ENCODE peak calls at places on chromosomes 4 and X, in nine cellular contexts. W is endodermal cell, V is K562, E is epithelial cell of esophagus, K is WTC11, O is fibroblast of the aortic adventitia, Y is IMR-90, P is Calu3, A is dorsolateral prefrontal cortex. M is an unnamed sample.

GRCh38 chrX:71650333-71650969 is 16.9 kb upstream of the LOC101059915 start:
- DNase-seq in W (no peak), V (no peak), E (no peak), K (no peak), O (no peak), Y (no peak), P (no peak), A (no peak), M (no peak)

GRCh38 chr4:14928035-14928434 is 74.2 kb upstream of the CPEB2 start:
- DNase-seq in W (no peak), V (no peak), E (no peak), K (no peak), O (no peak), Y (no peak), P (no peak), A (no peak), M (no peak)

GRCh38 chr4:79759793-79760192 is 313.2 kb downstream of the ANTXR2 start:
- DNase-seq in W (no peak), V (no peak), E (no peak), K (no peak), O (no peak), Y (no peak), P (no peak), A (no peak), M (no peak)

GRCh38 chrX:9318761-9319160 is 146.1 kb upstream of the TBL1X start:
- DNase-seq in W (no peak), V (no peak), E (no peak), K (no peak), O (no peak), Y (no peak), P (no peak), A (no peak), M (no peak)

GRCh38 chr4:39353478-39354177 is 12.5 kb downstream of the RFC1 start:
- DNase-seq in W (no peak), V (no peak), E (peak), K (no peak), O (peak), Y (peak), P (no peak), A (no peak), M (no peak)

GRCh38 chr4:19521151-19521550 is 730.6 kb upstream of the SLIT2 start:
- DNase-seq in W (no peak), V (no peak), E (no peak), K (no peak), O (no peak), Y (no peak), P (no peak), A (no peak), M (no peak)

GRCh38 chrX:121333942-121334341 is 286.5 kb downstream of the GLUD2 start:
- DNase-seq in W (no peak), V (no peak), E (peak), K (no peak), O (no peak), Y (no peak), P (no peak), A (no peak), M (no peak)

GRCh38 chr4:1356181-1356998 is 9.4 kb downstream of the UVSSA start:
- DNase-seq in W (peak), V (peak), E (peak), K (peak), O (peak), Y (peak), P (peak), A (no peak), M (peak)

GRCh38 chrX:149618871-149619270 is 12.7 kb downstream of the TMEM185A start:
- DNase-seq in W (no peak), V (no peak), E (no peak), K (no peak), O (no peak), Y (no peak), P (no peak), A (no peak), M (no peak)

GRCh38 chrX:47579537-47579936 is 2.7 kb upstream of the TIMP1 start:
- DNase-seq in W (no peak), V (peak), E (peak), K (no peak), O (peak), Y (peak), P (no peak), A (no peak), M (no peak)

GRCh38 chr4:8745828-8746225 is 125.8 kb downstream of the HMX1 start:
- DNase-seq in W (peak), V (no peak), E (no peak), K (no peak), O (no peak), Y (no peak), P (no peak), A (no peak), M (no peak)

GRCh38 chrX:1108451-1109445 is 103.7 kb downstream of the CRLF2 start:
- DNase-seq in W (peak), V (no peak), E (no peak), K (peak), O (no peak), Y (no peak), P (no peak), A (no peak), M (no peak)

GRCh38 chr4:174173360-174173759 is 110.1 kb downstream of the FBXO8 start:
- DNase-seq in W (no peak), V (no peak), E (no peak), K (no peak), O (peak), Y (no peak), P (no peak), A (no peak), M (no peak)

GRCh38 chrX:9430346-9430745 is 34.5 kb upstream of the TBL1X start:
- DNase-seq in W (no peak), V (no peak), E (no peak), K (no peak), O (no peak), Y (no peak), P (no peak), A (no peak), M (no peak)

GRCh38 chr4:86856896-86857295 is 7.7 kb upstream of the SLC10A6 start:
- DNase-seq in W (no peak), V (no peak), E (no peak), K (no peak), O (no peak), Y (no peak), P (no peak), A (no peak), M (no peak)

GRCh38 chr4:108159845-108160244 is 8.9 kb downstream of the LEF1 start:
- DNase-seq in W (no peak), V (no peak), E (no peak), K (no peak), O (no peak), Y (no peak), P (no peak), A (no peak), M (no peak)

GRCh38 chrX:57741107-57741506 is 61.0 kb upstream of the NLRP2B start:
- DNase-seq in W (no peak), V (no peak), E (no peak), K (no peak), O (no peak), Y (no peak), P (no peak), A (no peak), M (no peak)

GRCh38 chr4:113637363-113637762 is 124.2 kb downstream of the CAMK2D start:
- DNase-seq in W (no peak), V (no peak), E (no peak), K (no peak), O (peak), Y (peak), P (no peak), A (no peak), M (no peak)

GRCh38 chrX:18351774-18352173 is 2.7 kb downstream of the SCML2 start:
- DNase-seq in W (no peak), V (no peak), E (no peak), K (no peak), O (no peak), Y (no peak), P (no peak), A (no peak), M (no peak)

GRCh38 chrX:78527818-78528217 is 131.3 kb downstream of the RTL3 start:
- DNase-seq in W (no peak), V (no peak), E (no peak), K (no peak), O (no peak), Y (no peak), P (no peak), A (no peak), M (no peak)

GRCh38 chr4:67545996-67546356 is 673 bp upstream of the CENPC start:
- DNase-seq in W (no peak), V (no peak), E (no peak), K (no peak), O (no peak), Y (no peak), P (no peak), A (no peak), M (no peak)

GRCh38 chr4:128573781-128574508 is 235.6 kb upstream of the JADE1 start:
- DNase-seq in W (no peak), V (no peak), E (peak), K (no peak), O (peak), Y (peak), P (no peak), A (no peak), M (no peak)

GRCh38 chr4:106971586-106971985 is 64.5 kb downstream of the DKK2 start:
- DNase-seq in W (no peak), V (no peak), E (no peak), K (no peak), O (no peak), Y (no peak), P (no peak), A (no peak), M (no peak)

GRCh38 chr4:40672528-40673522 is 43.2 kb upstream of the RBM47 start:
- DNase-seq in W (peak), V (no peak), E (peak), K (peak), O (peak), Y (peak), P (peak), A (no peak), M (no peak)

GRCh38 chrX:130378008-130378669 is 7.3 kb downstream of the GPR119 start:
- DNase-seq in W (no peak), V (no peak), E (no peak), K (no peak), O (no peak), Y (no peak), P (no peak), A (no peak), M (no peak)

GRCh38 chrX:8358302-8358701 is 106.3 kb upstream of the VCX3B start:
- DNase-seq in W (no peak), V (no peak), E (no peak), K (no peak), O (no peak), Y (no peak), P (no peak), A (no peak), M (no peak)

GRCh38 chrX:72003811-72004750 is 93.4 kb downstream of the NHSL2 start:
- DNase-seq in W (peak), V (no peak), E (no peak), K (peak), O (peak), Y (no peak), P (peak), A (no peak), M (no peak)

GRCh38 chrX:51837926-51838325 is 55.5 kb upstream of the MAGED1 start:
- DNase-seq in W (no peak), V (no peak), E (peak), K (no peak), O (peak), Y (peak), P (peak), A (no peak), M (peak)

GRCh38 chr4:184287697-184288255 is 70.1 kb upstream of the ENPP6 start:
- DNase-seq in W (peak), V (no peak), E (peak), K (no peak), O (peak), Y (peak), P (peak), A (no peak), M (no peak)

GRCh38 chr4:153064571-153064970 is 128.4 kb downstream of the FHDC1 start:
- DNase-seq in W (peak), V (no peak), E (no peak), K (peak), O (no peak), Y (no peak), P (no peak), A (no peak), M (no peak)

GRCh38 chr4:60683357-60683756 is 516.8 kb upstream of the ADGRL3 start:
- DNase-seq in W (no peak), V (no peak), E (peak), K (no peak), O (peak), Y (peak), P (no peak), A (no peak), M (no peak)

GRCh38 chr4:150722908-150723362 is 141.0 kb downstream of the MAB21L2 start:
- DNase-seq in W (peak), V (no peak), E (peak), K (no peak), O (peak), Y (no peak), P (peak), A (no peak), M (peak)

GRCh38 chrX:88170528-88170927 is 576.5 kb upstream of the CPXCR1 start:
- DNase-seq in W (no peak), V (no peak), E (no peak), K (no peak), O (no peak), Y (no peak), P (no peak), A (no peak), M (no peak)
- TF ChIP-seq CTCF in W (no peak), V (no peak), E (no peak), K (no peak), O (no peak), Y (no peak), P (no peak), A (no peak), M (no peak)

DNA sequence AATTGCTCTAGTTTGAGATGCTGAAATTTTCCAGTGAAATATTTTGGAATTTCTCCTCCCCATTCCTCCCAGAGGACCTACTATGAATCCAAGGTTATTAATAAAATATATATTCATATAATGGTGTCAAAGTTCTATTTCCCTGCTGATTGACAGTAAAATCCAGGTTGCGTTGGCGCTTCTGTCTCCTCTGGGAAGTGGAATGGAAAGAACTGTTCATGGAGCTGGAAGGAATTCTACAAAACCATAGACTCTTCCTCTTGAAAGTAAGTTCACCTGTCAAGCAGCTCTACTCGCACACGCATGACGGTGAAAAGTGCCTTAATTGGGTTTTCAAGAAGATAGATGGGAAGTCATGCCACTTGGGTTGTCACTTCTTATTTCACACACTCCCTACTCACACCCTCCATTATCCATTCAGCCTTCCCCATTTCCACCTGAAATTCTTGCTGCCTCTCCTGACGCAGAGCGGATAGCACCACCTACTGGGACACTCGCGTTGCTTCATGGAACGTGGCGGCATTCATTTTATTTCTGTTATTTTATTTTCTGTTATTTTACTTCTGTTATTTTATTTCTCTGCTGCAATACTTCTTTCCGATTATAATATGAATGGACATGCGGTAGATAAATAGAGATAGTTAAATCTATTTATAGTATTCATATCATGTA is 351.5 kb downstream of the NLGN4X start:
- DNase-seq in W (peak), V (no peak), E (peak), K (peak), O (no peak), Y (no peak), P (no peak), A (no peak), M (no peak)
- TF ChIP-seq CTCF in W (peak), V (no peak), E (peak), K (peak), O (no peak), Y (no peak), P (no peak), A (peak), M (no peak)

DNA sequence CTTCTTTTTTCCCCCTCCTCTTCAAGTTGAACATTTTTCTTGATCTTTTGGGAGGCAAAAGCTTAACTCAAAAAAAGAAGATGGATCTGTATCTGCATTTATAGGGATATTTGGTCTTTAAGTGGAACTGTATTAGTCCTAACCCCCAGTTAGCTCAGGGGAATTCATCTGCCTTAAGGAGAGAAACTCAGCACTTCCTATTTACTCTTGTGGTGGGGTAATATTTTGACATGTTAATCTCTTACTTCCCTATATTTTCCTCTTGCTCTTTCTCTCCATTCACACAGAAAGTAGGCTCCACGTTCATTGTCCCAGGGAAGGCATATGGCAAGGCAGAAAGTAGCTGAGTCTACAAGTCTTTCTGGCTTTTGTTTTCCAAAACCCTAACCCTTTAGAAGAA is 5.3 kb downstream of the LRRC66 start:
- DNase-seq in W (no peak), V (no peak), E (no peak), K (no peak), O (no peak), Y (no peak), P (no peak), A (no peak), M (no peak)
- TF ChIP-seq CTCF in W (no peak), V (no peak), E (no peak), K (no peak), O (no peak), Y (no peak), P (no peak), A (no peak), M (no peak)

GRCh38 chrX:104372547-104372946 is 117.8 kb upstream of the ESX1 start:
- DNase-seq in W (no peak), V (no peak), E (no peak), K (no peak), O (no peak), Y (no peak), P (no peak), A (no peak), M (no peak)

GRCh38 chrX:104370089-104370488 is 115.4 kb upstream of the ESX1 start:
- DNase-seq in W (peak), V (peak), E (peak), K (peak), O (no peak), Y (no peak), P (peak), A (no peak), M (no peak)
- TF ChIP-seq CTCF in W (peak), V (no peak), E (peak), K (no peak), O (no peak), Y (no peak), P (no peak), A (no peak), M (no peak)

DNA sequence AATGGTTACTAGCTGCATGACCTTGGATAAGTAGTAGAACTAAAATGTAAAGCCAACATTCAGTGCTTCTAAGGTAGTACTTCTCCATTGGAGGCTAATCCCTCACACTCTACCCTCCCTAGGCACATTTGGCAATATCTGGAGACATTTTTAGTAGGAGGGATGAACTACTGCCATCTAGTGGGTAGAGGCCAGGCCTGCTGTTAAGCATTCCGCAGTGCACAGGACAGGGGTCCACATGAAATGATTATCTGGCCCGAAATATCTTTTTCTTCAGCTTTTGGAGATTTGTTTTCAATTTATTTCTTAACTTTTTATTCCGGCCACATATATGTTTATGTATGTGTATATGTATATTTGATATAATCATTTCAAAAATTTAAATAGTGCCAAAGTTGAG is 36.0 kb upstream of the SPANXC start:
- DNase-seq in W (peak), V (peak), E (peak), K (peak), O (peak), Y (peak), P (peak), A (no peak), M (no peak)
- TF ChIP-seq CTCF in W (peak), V (peak), E (peak), K (peak), O (peak), Y (peak), P (no peak), A (peak), M (no peak)

GRCh38 chrX:39896951-39897740 is 200.6 kb downstream of the BCOR start:
- DNase-seq in W (peak), V (peak), E (peak), K (peak), O (peak), Y (peak), P (peak), A (no peak), M (no peak)
- TF ChIP-seq CTCF in W (peak), V (no peak), E (no peak), K (no peak), O (peak), Y (peak), P (no peak), A (no peak), M (no peak)

M was measured in omental fat pad.